ENCODE peak calls at places on chromosome 9, in eight cellular contexts. W is neural progenitor cell, J is left ventricle myocardium inferior, D is astrocyte, B is body of pancreas, Z is psoas muscle, I is cardiac muscle cell, E is A673. M is an unnamed sample.
A peak's percentile ranks its signal among the peaks of the same experiment; 100 is the strongest.

GRCh38 chr9:88388886-88389617 is 808 bp downstream of the SPIN1 start:
- DNase-seq in B (peak; percentile 52), E (peak; percentile 84), Z (no peak), I (peak; percentile 76), W (peak; percentile 89), J (peak; percentile 56), D (peak; percentile 72), M (peak; percentile 42)

GRCh38 chr9:84402517-84402916 is 62.0 kb upstream of the SLC28A3 start:
- DNase-seq in D (no peak), W (no peak), I (no peak), B (no peak), E (no peak), Z (no peak), J (no peak), M (no peak)

GRCh38 chr9:79592736-79593493 is 21.1 kb downstream of the TLE4 start:
- DNase-seq in E (no peak), W (no peak), I (no peak), D (no peak), J (no peak), Z (no peak), B (no peak), M (no peak)

GRCh38 chr9:129712595-129713524 is 40.0 kb downstream of the PTGES start:
- DNase-seq in Z (no peak), D (peak; percentile 70), I (peak; percentile 52), J (no peak), W (peak; percentile 73), E (peak; percentile 69), B (peak; percentile 8), M (no peak)

GRCh38 chr9:124420991-124421543 is 5.8 kb upstream of the PSMB7 start:
- DNase-seq in J (no peak), I (no peak), B (no peak), Z (no peak), D (no peak), E (no peak), W (no peak), M (no peak)

GRCh38 chr9:135522931-135523330 is 1.7 kb downstream of the LCN1 start:
- DNase-seq in D (no peak), B (no peak), J (no peak), E (no peak), Z (no peak), W (no peak), I (no peak), M (no peak)

GRCh38 chr9:12973702-12974101 is 198.9 kb downstream of the LURAP1L start:
- DNase-seq in W (no peak), D (peak; percentile 60), I (peak; percentile 17), E (no peak), Z (no peak), J (no peak), B (no peak), M (no peak)

GRCh38 chr9:90906316-90907055 is 104.9 kb downstream of the SYK start:
- DNase-seq in J (no peak), E (no peak), I (no peak), Z (no peak), B (no peak), D (no peak), W (no peak), M (no peak)

GRCh38 chr9:110785166-110785565 is 116.6 kb downstream of the MUSK start:
- DNase-seq in Z (no peak), I (no peak), J (no peak), D (no peak), E (no peak), W (no peak), B (no peak), M (no peak)

GRCh38 chr9:124139001-124139400 is 118.7 kb upstream of the NEK6 start:
- DNase-seq in W (no peak), B (no peak), J (no peak), Z (peak; percentile 64), D (peak; percentile 65), I (peak; percentile 80), E (no peak), M (no peak)

DNA sequence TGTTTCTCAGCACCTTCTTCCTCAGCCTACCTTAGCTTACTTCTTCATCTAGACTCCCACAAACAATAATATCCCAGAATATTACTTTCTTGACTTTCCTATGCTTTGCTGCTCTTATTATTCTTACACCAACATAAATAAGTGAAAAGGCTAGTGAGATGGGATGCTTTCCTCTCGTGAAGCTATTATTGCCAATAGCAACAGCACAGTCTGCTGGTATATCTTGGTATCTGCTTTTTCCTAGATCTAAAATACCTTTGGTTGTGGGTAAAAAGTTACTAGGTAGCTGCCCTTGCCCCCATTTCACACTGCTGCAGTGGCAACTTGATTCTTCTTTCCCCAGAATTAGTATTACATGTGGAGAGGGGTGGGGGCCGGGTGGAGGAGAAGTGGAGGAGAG is 26.1 kb upstream of the GLIPR2 start:
- DNase-seq in D (no peak), W (no peak), J (no peak), B (no peak), E (no peak), I (peak; percentile 23), Z (no peak), M (no peak)
- TF ChIP-seq CTCF in D (no peak), W (no peak), J (no peak), B (no peak), E (peak; percentile 23), I (peak; percentile 35), Z (no peak), M (no peak)

GRCh38 chr9:82275531-82275930 is 287.0 kb downstream of the SPATA31D1 start:
- DNase-seq in D (no peak), W (no peak), E (no peak), B (no peak), Z (no peak), I (no peak), J (no peak), M (no peak)

GRCh38 chr9:82273121-82273520 is 284.5 kb downstream of the SPATA31D1 start:
- DNase-seq in Z (no peak), J (no peak), D (peak; percentile 62), E (no peak), B (no peak), W (no peak), I (no peak), M (no peak)

DNA sequence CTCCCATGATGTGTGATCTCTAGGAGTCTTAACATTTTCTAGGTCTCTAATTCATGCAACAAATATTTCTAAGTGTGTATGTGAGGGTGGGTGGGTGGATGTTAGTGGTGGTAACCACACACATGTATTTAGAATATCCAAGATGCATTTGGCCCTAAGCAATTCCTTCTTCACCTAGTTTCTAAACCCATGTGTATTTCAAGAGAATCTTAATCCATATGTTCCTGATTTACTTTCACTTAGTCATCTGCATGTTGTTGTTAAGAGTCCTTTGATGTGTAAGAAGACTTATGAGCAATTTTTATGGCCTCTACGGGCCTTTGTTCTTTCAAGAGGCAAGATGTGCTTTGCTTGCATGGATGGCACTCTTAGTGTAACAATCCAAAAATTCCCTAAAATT is 282.5 kb downstream of the SPATA31D1 start:
- DNase-seq in Z (no peak), J (no peak), D (peak; percentile 95), B (no peak), E (no peak), I (peak; percentile 18), W (no peak), M (no peak)
- H3K9me3 ChIP-seq in Z (no peaks in the 10 kb centered on the region), J (no peaks in the 10 kb centered on the region), D (no peaks in the 10 kb centered on the region), B (no peaks in the 10 kb centered on the region), E (no peaks in the 10 kb centered on the region), I (no peaks in the 10 kb centered on the region), W (no peaks in the 10 kb centered on the region), M (no peaks in the 10 kb centered on the region)

DNA sequence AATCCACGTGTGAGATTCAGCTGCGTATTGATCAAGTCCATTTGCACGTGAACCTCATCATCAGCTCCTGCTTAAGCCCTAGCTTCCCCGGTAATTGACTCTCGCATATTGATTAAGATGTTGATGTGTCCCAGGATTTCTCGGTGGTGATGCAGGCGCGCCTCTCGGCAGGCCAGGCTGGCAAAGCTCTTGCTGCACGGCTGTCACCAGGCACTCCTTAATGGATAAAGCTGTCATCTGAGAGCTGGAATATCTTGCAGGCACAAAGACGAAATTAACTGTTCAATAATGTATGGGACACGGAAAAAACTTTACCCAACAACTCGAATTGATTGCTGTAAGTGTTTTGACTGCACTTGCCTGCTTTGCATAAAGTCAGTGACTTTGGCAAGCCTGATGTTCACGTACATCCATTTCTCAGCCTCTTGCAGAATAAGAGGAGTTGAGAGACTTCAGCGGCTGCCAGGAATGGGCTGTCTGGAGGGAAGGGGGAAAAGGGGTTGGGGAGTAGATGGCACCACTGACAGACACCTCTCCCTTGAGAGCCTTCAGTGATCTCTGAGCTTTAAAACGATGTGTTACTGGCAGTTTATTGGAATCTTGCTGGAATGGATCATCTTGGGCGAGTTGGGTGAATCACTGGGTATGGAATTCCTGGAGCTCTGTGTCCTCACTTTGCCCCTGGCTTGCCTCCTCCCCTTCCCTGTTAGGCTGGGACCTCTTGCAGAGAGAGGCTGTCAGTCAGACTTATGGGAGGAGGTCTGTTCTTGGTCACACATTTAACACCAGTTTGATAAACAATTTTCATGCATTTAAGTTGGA is 650.3 kb downstream of the CCDC171 start:
- DNase-seq in B (no peak), W (peak; percentile 31), I (peak; percentile 95), J (no peak), Z (no peak), E (peak; percentile 42), D (peak; percentile 97), M (no peak)
- H3K27ac ChIP-seq in B (no peak overlapping the region), W (no peak overlapping the region), I (no peak overlapping the region), J (no peak overlapping the region), Z (no peak overlapping the region), E (no peak overlapping the region), D (peak overlapping the region; percentile 81), M (no peak overlapping the region)

GRCh38 chr9:133682961-133683493 is 46.9 kb downstream of the DBH start:
- DNase-seq in B (no peak), W (no peak), Z (peak; percentile 52), D (no peak), E (no peak), J (peak; percentile 53), I (no peak), M (no peak)

GRCh38 chr9:133685653-133686504 is 49.7 kb downstream of the DBH start:
- DNase-seq in E (no peak), D (no peak), J (peak; percentile 15), Z (peak; percentile 34), W (no peak), B (no peak), I (no peak), M (no peak)

GRCh38 chr9:133684461-133685361 is 48.5 kb downstream of the DBH start:
- DNase-seq in D (no peak), I (no peak), B (no peak), Z (peak; percentile 54), J (peak; percentile 31), W (no peak), E (no peak), M (no peak)

GRCh38 chr9:133681658-133682306 is 45.6 kb downstream of the DBH start:
- DNase-seq in B (no peak), W (no peak), Z (peak; percentile 45), I (no peak), E (no peak), J (peak; percentile 14), D (no peak), M (no peak)

GRCh38 chr9:133683494-133684460 is 47.6 kb downstream of the DBH start:
- DNase-seq in Z (peak; percentile 82), B (peak; percentile 47), E (no peak), J (peak; percentile 77), D (no peak), I (peak; percentile 66), W (no peak), M (no peak)
- TF ChIP-seq CTCF in Z (no peak), B (no peak), E (no peak), J (no peak), D (no peak), I (peak; percentile 13), W (no peak), M (no peak)

M was measured in lung.